ENCODE peak calls at places on chromosomes 13 and 19, in four cellular contexts. T is A549, B is GM12878, D is K562. Y is an unnamed sample.
A peak's percentile ranks its signal among the peaks of the same experiment; 100 is the strongest.

GRCh38 chr13:88544836-88545235 is 873.7 kb downstream of the SLITRK5 start:
- DNase-seq in T (no peak), B (no peak), D (no peak), Y (no peak)

GRCh38 chr19:50285833-50286232 is 43.3 kb downstream of the KCNC3 start:
- DNase-seq in T (no peak), B (no peak), D (no peak), Y (no peak)

GRCh38 chr19:18041054-18041453 is 33.1 kb downstream of the ARRDC2 start:
- DNase-seq in T (no peak), B (no peak), D (no peak), Y (no peak)

GRCh38 chr19:409006-409514 is at the start of gene C2CD4C:
- DNase-seq in T (no peak), B (no peak), D (peak; percentile 52), Y (no peak)

GRCh38 chr13:104586010-104586746 is 1520.0 kb upstream of the SLC10A2 start:
- DNase-seq in T (no peak), B (no peak), D (no peak), Y (peak; percentile 39)

GRCh38 chr19:4338441-4339350 is at the start of gene STAP2:
- DNase-seq in T (no peak), B (no peak), D (peak; percentile 40), Y (peak; percentile 36)

GRCh38 chr13:28324181-28324789 is 170.6 kb downstream of the FLT1 start:
- DNase-seq in T (peak; percentile 56), B (peak; percentile 45), D (peak; percentile 81), Y (peak; percentile 80)

GRCh38 chr13:31477961-31478360 is 261.4 kb upstream of the RXFP2 start:
- DNase-seq in T (no peak), B (no peak), D (no peak), Y (no peak)

GRCh38 chr19:38210458-38210987 is 13.5 kb downstream of the DPF1 start:
- DNase-seq in T (no peak), B (no peak), D (no peak), Y (no peak)

DNA sequence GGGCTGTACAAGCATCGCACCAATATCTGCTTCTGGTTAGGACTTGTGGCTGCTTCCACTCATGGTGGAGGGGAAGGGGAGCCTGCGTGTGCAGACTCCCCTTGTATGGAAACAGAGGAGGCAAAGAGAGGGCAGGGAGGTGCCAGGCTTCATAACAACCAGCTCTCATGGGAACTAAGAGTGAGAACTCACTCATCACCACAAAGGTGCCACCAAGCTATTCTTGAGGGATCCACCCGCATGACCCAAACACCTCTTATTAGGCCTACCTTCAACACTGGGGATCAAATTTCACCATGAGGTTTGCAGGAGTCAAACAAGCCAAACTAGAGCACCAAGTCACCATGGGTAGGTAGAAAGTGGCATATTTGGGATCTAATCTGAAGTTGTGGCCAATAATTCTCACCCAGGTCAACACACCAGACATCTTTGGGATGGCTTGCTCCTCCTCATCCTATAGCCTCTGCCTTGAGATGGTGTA is 46.4 kb downstream of the RUBCNL start:
- DNase-seq in T (no peak), B (no peak), D (no peak), Y (no peak)
- TF ChIP-seq MYC in T (no peak), B (no peak), D (no peak), Y (no peak)

DNA sequence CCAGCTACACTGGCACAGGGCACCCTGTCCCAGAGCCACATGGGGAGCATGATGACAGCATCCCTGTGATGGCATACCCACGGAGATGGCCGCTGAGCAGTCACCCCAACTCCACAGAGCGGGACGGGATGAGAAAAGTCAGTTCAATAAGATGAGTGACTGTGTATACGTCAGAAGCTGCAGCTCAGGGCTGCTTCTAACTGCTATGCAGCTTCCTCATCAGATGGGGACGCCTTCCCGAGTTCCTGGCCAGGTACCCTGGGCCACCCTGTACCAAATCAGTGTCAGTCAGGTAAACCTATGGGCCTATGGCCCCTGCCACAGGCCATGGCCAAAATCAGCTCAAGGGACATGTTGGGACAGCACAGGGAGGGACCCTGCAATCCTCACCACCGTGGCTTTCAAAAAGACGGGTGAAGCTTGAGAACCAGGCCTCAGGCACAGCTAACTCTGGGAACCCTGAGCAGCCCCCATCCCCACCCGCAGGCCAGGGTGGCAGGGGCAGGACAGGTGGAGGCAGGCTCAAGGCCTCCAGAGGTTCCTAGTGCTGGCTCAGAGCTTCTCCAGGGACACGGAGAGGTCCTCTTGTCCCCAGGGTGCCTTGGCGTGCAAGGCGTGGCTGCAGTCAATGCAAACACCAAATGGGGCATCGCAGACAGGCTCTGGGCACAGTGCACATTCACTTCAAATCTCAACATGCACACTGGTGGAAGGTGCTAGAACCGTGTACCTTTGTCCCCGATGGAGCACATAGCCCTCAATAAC is 122.4 kb downstream of the TUBA3C start:
- DNase-seq in T (no peak), B (no peak), D (no peak), Y (no peak)
- TF ChIP-seq MYC in T (no peak), B (no peak), D (no peak), Y (no peak)

GRCh38 chr13:19993024-19993423 is 34.5 kb downstream of the ZMYM2 start:
- DNase-seq in T (no peak), B (no peak), D (no peak), Y (no peak)

GRCh38 chr13:19991531-19991930 is 33.0 kb downstream of the ZMYM2 start:
- DNase-seq in T (no peak), B (no peak), D (no peak), Y (no peak)
- TF ChIP-seq MYC in T (no peak), B (no peak), D (no peak), Y (no peak)

GRCh38 chr13:43686557-43686956 is 100.2 kb downstream of the ENOX1 start:
- DNase-seq in T (peak; percentile 49), B (no peak), D (peak; percentile 1), Y (no peak)
- TF ChIP-seq MYC in T (no peak), B (no peak), D (no peak), Y (no peak)

GRCh38 chr13:27263438-27263837 is 7.2 kb upstream of the RASL11A start:
- DNase-seq in T (no peak), B (no peak), D (no peak), Y (no peak)
- TF ChIP-seq MYC in T (no peak), B (no peak), D (no peak), Y (no peak)

GRCh38 chr13:107650081-107650701 is 565.1 kb downstream of the LIG4 start:
- DNase-seq in T (peak; percentile 27), B (no peak), D (peak; percentile 40), Y (peak; percentile 78)
- TF ChIP-seq MYC in T (no peak), B (no peak), D (no peak), Y (no peak)